ENCODE peak calls at places on chromosomes 6 and 20, in four cellular contexts. M is HEK293T, Z is GM12878, G is HepG2. N is an unnamed sample.

GRCh38 chr20:57468523-57469417 is 56.2 kb downstream of the CTCFL start:
- DNase-seq in M (no peak), Z (no peak), G (no peak), N (no peak)

GRCh38 chr6:13929196-13929595 is 4.4 kb downstream of the RNF182 start:
- DNase-seq in Z (no peak), M (no peak), G (no peak), N (no peak)

GRCh38 chr6:170117111-170117972 is 173.5 kb downstream of the DLL1 start:
- DNase-seq in M (no peak), G (no peak), Z (no peak), N (no peak)

GRCh38 chr6:44556046-44556445 is 168.5 kb downstream of the CDC5L start:
- DNase-seq in M (no peak), G (no peak), Z (no peak), N (no peak)

GRCh38 chr6:137112067-137112355 is 61.4 kb downstream of the IL22RA2 start:
- DNase-seq in M (no peak), G (no peak), Z (no peak), N (no peak)

GRCh38 chr6:166561766-166562165 is 24.7 kb downstream of the RAMACL start:
- DNase-seq in G (peak), Z (no peak), M (no peak), N (no peak)

GRCh38 chr6:27582928-27583725 is 110.2 kb upstream of the ZNF184 start:
- DNase-seq in G (peak), Z (no peak), M (peak), N (peak)

GRCh38 chr6:34810936-34811632 is 19.2 kb downstream of the BLTP3A start:
- DNase-seq in M (no peak), G (peak), Z (peak), N (no peak)

GRCh38 chr20:19786311-19786710 is 28.3 kb downstream of the RIN2 start:
- DNase-seq in G (no peak), Z (no peak), M (no peak), N (no peak)

GRCh38 chr6:128319946-128320345 is 200.5 kb downstream of the PTPRK start:
- DNase-seq in G (no peak), M (no peak), Z (no peak), N (no peak)

GRCh38 chr6:3455490-3456394 is 1.1 kb downstream of the SLC22A23 start:
- DNase-seq in Z (no peak), M (peak), G (peak), N (peak)

GRCh38 chr20:34583524-34583923 is 25.0 kb downstream of the MAP1LC3A start:
- DNase-seq in M (no peak), Z (no peak), G (no peak), N (no peak)

GRCh38 chr20:62362590-62362940 is 4.5 kb downstream of the LAMA5 start:
- DNase-seq in Z (no peak), M (no peak), G (no peak), N (no peak)

GRCh38 chr6:164133095-164133494 is 718.6 kb downstream of the QKI start:
- DNase-seq in G (no peak), M (no peak), Z (no peak), N (no peak)

GRCh38 chr6:45436544-45437440 is 59.1 kb upstream of the SUPT3H start:
- DNase-seq in M (no peak), G (no peak), Z (peak), N (peak)

GRCh38 chr6:12114055-12114503 is 102.0 kb downstream of the HIVEP1 start:
- DNase-seq in Z (no peak), M (no peak), G (no peak), N (no peak)

GRCh38 chr6:52489881-52490280 is 69.7 kb downstream of the EFHC1 start:
- DNase-seq in M (no peak), G (no peak), Z (no peak), N (no peak)

GRCh38 chr6:143196525-143197225 is 136.0 kb downstream of the AIG1 start:
- DNase-seq in M (no peak), Z (no peak), G (no peak), N (no peak)

GRCh38 chr6:35359744-35360348 is 17.5 kb downstream of the PPARD start:
- DNase-seq in M (no peak), Z (no peak), G (no peak), N (no peak)

GRCh38 chr20:32906200-32906599 is 47.5 kb downstream of the EFCAB8 start:
- DNase-seq in G (no peak), Z (no peak), M (no peak), N (no peak)

GRCh38 chr6:35304299-35304698 is 6.7 kb downstream of the DEF6 start:
- DNase-seq in Z (no peak), M (no peak), G (no peak), N (no peak)

GRCh38 chr6:8562133-8562532 is 126.8 kb upstream of the SLC35B3 start:
- DNase-seq in M (no peak), G (no peak), Z (no peak), N (no peak)

GRCh38 chr6:20808984-20809383 is 274.7 kb downstream of the CDKAL1 start:
- DNase-seq in M (no peak), Z (no peak), G (no peak), N (no peak)

GRCh38 chr20:7490288-7490687 is 450.0 kb downstream of the HAO1 start:
- DNase-seq in M (no peak), G (no peak), Z (no peak), N (no peak)

GRCh38 chr6:154638369-154638768 is 94.8 kb upstream of the SCAF8 start:
- DNase-seq in Z (no peak), M (no peak), G (no peak), N (no peak)

GRCh38 chr6:145732788-145733187 is 2.5 kb downstream of the EPM2A start:
- DNase-seq in M (no peak), Z (no peak), G (no peak), N (no peak)

GRCh38 chr20:32441638-32442037 is 83.5 kb downstream of the ASXL1 start:
- DNase-seq in M (no peak), G (no peak), Z (no peak), N (no peak)

GRCh38 chr20:52552181-52552872 is 360.7 kb upstream of the ZFP64 start:
- DNase-seq in G (no peak), M (no peak), Z (no peak), N (no peak)

GRCh38 chr6:33249732-33250625 is 21.7 kb downstream of the VPS52 start:
- DNase-seq in Z (no peak), G (no peak), M (no peak), N (peak)

GRCh38 chr6:87155920-87156600 is 695 bp downstream of the ZNF292 start:
- DNase-seq in M (peak), Z (no peak), G (peak), N (peak)

GRCh38 chr6:144722925-144723324 is 437.8 kb downstream of the UTRN start:
- DNase-seq in M (no peak), Z (no peak), G (no peak), N (no peak)

GRCh38 chr6:74250161-74250560 is 554.2 kb downstream of the CD109 start:
- DNase-seq in M (no peak), Z (no peak), G (no peak), N (no peak)
- TF ChIP-seq TARDBP in M (no peak), Z (no peak), G (no peak), N (no peak)

DNA sequence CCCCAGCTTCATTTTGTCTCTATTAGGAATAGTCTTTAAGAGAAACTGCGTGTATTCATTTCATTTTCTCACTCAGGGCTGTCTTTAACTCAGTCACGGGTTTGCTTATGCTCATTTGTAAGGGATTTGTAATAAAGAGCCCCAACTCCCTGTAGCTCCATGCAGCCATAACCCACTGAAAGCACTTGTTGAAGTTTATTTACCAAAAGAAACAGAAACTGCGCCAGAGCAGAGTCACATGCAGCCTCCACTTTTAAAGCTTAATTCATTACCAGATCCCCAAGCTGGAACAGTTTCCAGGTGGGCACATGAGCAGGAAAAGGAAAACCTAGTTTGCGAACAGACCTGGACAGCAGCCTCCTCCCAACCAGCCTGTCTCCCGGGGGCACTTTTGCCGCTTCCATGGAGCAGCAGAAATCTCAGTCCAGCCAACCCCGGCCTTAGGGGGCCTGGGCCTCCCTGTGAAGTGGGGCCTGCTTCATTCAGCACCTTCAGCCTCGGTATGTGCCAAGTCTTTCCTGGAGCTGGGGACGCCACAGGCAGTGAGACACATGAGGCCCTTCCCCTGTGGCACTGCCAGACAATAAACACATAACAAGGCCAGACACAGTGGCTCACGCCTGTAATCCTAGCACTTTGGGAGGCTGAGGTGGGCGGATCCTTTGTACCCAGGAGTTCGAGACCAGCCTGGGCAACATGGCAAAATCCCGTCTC is 4.5 kb downstream of the BCAS4 start:
- DNase-seq in M (no peak), Z (no peak), G (no peak), N (no peak)
- TF ChIP-seq TARDBP in M (no peak), Z (no peak), G (no peak), N (no peak)

DNA sequence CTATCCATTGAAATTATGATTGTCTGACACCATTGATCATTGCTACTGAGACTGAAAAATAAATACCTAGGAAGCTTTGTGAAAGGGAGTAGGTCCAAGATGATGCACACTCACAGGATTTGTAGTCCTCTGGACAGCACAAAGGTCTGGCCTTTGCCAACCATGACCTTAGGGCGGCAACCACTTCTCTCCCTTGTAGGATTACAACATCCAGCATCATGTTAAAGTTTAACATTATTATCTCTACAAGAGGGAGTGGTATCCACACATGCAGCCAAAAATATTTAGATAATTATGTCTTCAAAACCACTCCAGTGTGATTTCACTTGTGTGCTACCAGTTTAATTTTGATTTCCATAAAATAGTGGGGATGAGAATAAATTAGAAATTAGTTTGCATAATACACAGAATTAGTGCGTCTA is 51.1 kb upstream of the NHSL1 start:
- DNase-seq in G (peak), M (no peak), Z (no peak), N (no peak)
- TF ChIP-seq TARDBP in G (peak), M (no peak), Z (no peak), N (no peak)

GRCh38 chr20:40481337-40481736 is 207.7 kb downstream of the MAFB start:
- DNase-seq in Z (no peak), G (no peak), M (no peak), N (no peak)
- TF ChIP-seq TARDBP in Z (no peak), G (no peak), M (no peak), N (no peak)

GRCh38 chr6:17740559-17741220 is 34.0 kb upstream of the NUP153 start:
- DNase-seq in Z (no peak), M (no peak), G (no peak), N (no peak)
- TF ChIP-seq TARDBP in Z (no peak), M (no peak), G (no peak), N (no peak)

DNA sequence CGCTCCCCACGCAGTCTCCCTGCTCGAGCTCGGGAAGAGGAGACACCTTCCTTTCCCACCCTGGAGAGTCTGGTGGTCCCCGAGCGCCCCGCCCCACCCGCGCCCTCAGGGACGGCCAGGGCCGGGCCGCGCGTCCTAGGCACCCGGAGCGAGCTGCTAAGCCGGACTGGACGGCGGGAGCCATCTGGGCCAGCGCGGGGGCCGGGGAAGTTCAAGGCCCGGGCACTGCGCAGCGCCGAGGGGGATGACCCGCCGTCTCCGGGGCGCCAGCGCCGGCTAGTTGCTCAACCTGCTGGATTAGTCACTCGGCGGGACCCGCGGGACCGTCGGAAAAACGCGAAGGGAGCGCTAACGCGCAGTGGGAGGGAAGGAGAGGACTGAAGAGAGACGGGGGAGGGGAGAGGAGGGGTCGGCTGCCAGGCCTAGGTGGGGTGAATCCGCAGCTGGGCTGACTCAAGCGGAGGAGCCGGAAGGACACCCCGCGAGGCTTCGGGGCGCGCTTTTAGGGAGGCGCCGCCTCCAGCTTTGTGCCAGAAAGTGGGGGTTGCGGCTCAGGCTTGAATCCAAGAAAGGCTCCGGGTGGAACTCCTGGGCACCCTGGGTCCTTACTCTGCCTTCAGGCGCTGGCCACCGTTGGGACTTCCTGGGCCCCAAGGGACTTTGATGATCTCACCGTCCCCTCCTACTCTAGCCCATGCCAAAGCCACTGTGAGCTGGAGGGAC is 75.7 kb upstream of the FOXP4 start:
- DNase-seq in M (no peak), G (no peak), Z (no peak), N (no peak)
- TF ChIP-seq TARDBP in M (no peak), G (no peak), Z (no peak), N (no peak)

GRCh38 chr20:25353754-25354705 is 36.6 kb downstream of the ABHD12 start:
- DNase-seq in G (no peak), M (no peak), Z (no peak), N (no peak)
- TF ChIP-seq TARDBP in G (no peak), M (no peak), Z (no peak), N (no peak)

GRCh38 chr20:50789968-50790650 is 4.8 kb upstream of the BCAS4 start:
- DNase-seq in G (no peak), Z (no peak), M (no peak), N (no peak)

GRCh38 chr20:50788868-50789125 is 6.1 kb upstream of the BCAS4 start:
- DNase-seq in M (no peak), G (no peak), Z (no peak), N (no peak)

GRCh38 chr20:50787181-50787580 is 7.7 kb upstream of the BCAS4 start:
- DNase-seq in G (no peak), Z (no peak), M (no peak), N (no peak)

GRCh38 chr20:50786703-50787102 is 8.2 kb upstream of the BCAS4 start:
- DNase-seq in G (no peak), Z (no peak), M (no peak), N (no peak)

DNA sequence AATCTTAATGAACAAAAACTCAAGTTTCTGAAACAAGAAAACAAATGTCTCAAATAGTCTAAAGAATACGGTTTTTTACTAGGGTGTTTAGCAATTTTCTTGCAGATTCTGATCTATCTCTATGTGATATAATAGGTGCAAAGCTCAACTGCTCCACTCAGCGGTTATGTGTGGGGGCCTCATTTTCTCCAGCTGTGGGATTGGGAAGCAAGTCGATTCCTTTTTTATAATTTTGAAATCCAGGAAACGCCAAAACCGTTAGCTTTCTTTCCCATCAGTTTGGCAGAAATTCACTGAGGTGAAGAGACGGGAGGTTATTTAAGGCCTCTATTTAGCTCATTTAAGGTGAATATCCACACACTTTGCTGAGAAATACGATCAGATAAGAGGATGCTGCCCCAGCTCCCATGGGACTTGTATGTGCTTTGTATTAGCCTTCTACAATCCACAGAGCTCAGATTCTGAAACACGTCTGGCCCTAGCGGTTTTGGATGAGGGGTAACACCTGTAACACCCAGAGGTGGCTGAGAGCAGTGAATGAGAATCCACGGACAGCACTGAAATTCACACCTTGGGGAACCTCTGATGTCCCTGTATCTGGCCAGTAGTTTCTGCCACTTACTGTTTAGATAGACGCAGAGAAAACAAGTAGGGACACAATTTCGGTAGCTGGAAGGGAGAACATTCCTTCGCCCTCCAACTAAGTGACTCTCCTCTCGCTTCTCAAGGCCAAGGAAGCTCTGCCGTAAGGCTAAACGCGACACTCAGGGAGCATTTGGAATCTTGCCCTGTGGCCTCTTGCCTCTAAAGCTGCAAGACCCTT is 6.6 kb upstream of the BCAS4 start:
- DNase-seq in Z (no peak), M (peak), G (peak), N (no peak)
- TF ChIP-seq TARDBP in Z (no peak), M (no peak), G (no peak), N (no peak)

DNA sequence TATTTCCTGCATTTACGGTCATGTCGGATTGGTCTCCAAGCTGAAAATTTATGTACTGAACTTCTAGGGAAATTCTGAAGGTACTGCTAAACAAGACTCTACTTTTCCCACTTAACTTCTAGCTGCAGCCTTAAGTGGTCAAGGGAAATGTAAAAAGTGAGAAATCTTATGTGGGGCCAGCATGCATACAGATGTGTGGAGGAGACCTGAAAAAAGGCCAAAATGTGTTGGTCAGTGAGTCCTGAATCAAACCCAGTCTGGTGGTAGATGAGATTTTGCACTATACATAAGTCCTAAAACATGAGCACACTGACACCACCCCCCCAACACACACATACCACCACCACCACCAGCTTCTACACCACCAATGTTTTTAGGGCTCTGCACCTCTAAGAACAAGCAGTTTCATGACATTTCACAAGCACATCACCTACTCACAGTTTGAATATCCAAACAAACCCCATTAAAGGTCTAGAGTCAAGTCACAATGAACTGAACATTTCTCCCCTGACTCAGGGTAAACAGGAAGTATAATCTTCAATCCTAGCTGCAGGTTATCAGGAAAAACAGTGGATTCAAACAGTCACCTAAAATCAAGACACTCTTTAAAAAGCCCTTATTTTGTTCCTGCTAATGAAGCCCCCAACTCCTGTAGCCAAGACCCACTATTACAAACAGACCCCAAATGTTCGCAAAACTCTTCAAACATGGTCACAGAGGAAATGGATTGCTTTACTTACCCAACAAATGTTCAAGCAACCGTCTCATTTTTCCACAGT is 1.6 kb downstream of the ZMYND8 start:
- DNase-seq in G (peak), Z (no peak), M (no peak), N (no peak)
- TF ChIP-seq TARDBP in G (peak), Z (no peak), M (no peak), N (no peak)

DNA sequence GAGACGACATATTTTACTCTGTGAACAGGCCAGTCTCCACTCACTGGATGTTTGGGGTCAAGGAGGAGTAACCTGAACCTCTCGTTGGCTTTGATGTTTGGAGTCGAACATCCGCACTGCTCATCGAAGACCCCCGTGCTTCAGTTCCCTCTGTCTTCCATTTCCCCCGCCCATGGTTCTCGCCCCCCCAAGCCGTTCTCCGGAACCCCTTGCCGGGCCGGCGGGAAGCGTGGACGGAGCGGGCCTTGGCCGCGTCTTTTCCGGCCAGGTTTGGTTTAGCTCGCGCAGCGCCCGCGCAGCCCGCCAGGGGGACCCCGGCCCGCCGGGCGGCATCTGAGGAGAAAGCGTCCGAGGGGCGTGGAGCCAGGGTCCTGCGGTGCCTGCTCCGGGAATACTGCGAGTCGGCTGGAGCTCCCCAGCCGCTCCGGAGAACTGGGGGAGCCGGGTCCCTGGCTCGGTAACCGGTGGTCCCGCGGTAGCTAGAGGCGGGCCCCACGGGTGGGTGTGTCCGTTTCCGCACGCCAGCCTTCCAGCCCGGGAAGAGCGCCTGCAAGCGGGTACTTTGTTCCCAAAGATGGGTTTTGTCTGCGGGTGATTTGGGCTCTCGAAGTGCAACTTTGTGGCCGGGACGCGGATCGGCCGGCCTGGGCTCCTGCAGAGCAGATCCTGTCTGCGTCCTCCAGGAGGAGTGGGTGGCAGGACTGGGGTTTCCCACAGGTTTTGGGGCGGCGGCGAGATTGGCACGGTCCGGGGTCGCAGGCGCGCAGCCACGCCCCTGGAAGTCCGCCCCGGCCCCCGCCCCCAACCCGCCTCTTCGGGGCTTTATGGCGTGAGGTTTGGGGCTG is 429 bp upstream of the TMEM200A start:
- DNase-seq in Z (no peak), M (peak), G (peak), N (peak)
- TF ChIP-seq TARDBP in Z (no peak), M (no peak), G (no peak), N (no peak)